ENCODE peak calls at places on chromosomes 13 and 19, in ten cellular contexts. H, Y, L, B, Q, K, V, A, D and Z are unnamed samples.

GRCh38 chr19:28218728-28219127 is 994.2 kb downstream of the UQCRFS1 start:
- DNase-seq in H (no peak), L (no peak), Y (no peak), Q (no peak), A (no peak), K (no peak), B (no peak), D (no peak), V (no peak), Z (peak; percentile 31)

GRCh38 chr19:14048439-14049153 is 13.3 kb downstream of the PALM3 start:
- DNase-seq in K (peak; percentile 56), B (peak; percentile 81), L (no peak), D (peak; percentile 49), H (peak; percentile 75), A (peak; percentile 31), Y (peak; percentile 73), Q (no peak), V (peak; percentile 39), Z (peak; percentile 76)

GRCh38 chr19:14147797-14148605 is 11.6 kb upstream of the ASF1B start:
- DNase-seq in H (peak; percentile 42), A (peak; percentile 66), V (peak; percentile 61), D (peak; percentile 40), Q (no peak), L (no peak), K (peak; percentile 22), B (peak; percentile 52), Y (peak; percentile 80), Z (peak; percentile 79)

GRCh38 chr13:29573190-29573589 is 22.3 kb downstream of the SLC7A1 start:
- DNase-seq in Q (no peak), V (no peak), Y (peak; percentile 79), A (peak; percentile 58), K (no peak), H (no peak), L (no peak), D (no peak), B (no peak), Z (no peak)

GRCh38 chr19:13234518-13234917 is 84.3 kb downstream of the IER2 start:
- DNase-seq in V (no peak), B (peak; percentile 65), D (peak; percentile 45), L (no peak), Q (no peak), H (peak; percentile 54), A (no peak), K (peak; percentile 10), Y (no peak), Z (peak; percentile 74)

GRCh38 chr13:95924389-95924994 is 128.7 kb downstream of the UGGT2 start:
- DNase-seq in Y (peak; percentile 26), H (no peak), A (peak; percentile 96), L (peak; percentile 57), B (no peak), K (no peak), V (peak; percentile 24), Q (peak; percentile 34), D (no peak), Z (peak; percentile 15)

GRCh38 chr13:26508885-26509284 is 48.6 kb upstream of the WASF3 start:
- DNase-seq in K (no peak), Q (peak; percentile 51), B (no peak), V (no peak), H (no peak), A (peak; percentile 91), D (no peak), Y (peak; percentile 45), L (no peak), Z (no peak)

GRCh38 chr19:47698631-47699359 is 14.4 kb upstream of the EHD2 start:
- DNase-seq in Y (no peak), B (no peak), A (no peak), L (no peak), H (no peak), V (no peak), K (no peak), D (no peak), Q (no peak), Z (no peak)

GRCh38 chr19:5707576-5708575 is 12.1 kb downstream of the LONP1 start:
- DNase-seq in H (no peak), Q (no peak), B (no peak), V (no peak), K (no peak), D (no peak), Y (no peak), L (no peak), A (no peak), Z (no peak)